ENCODE peak calls at places on chromosomes 13 and 19, in four cellular contexts. A is body of pancreas, C is heart left ventricle, N is left lung. Z is an unnamed sample. For H3K9me3, the result is how much of the 10 kb centered on the place peaks cover.

GRCh38 chr13:66425741-66426140 is 804.4 kb downstream of the PCDH9 start:
- DNase-seq in C (no peak), A (no peak), N (no peak), Z (no peak)

GRCh38 chr13:91185294-91185863 is 162.1 kb upstream of the MIR17HG start:
- DNase-seq in N (no peak), A (no peak), C (no peak), Z (no peak)

GRCh38 chr19:16541526-16542044 is 652 bp downstream of the CHERP start:
- DNase-seq in C (no peak), A (no peak), N (no peak), Z (no peak)

GRCh38 chr19:54209058-54209747 is 8.5 kb downstream of the RPS9 start:
- DNase-seq in C (no peak), N (no peak), A (peak), Z (no peak)

GRCh38 chr13:28493740-28494536 is 990 bp downstream of the FLT1 start:
- DNase-seq in A (no peak), N (no peak), C (peak), Z (peak)

GRCh38 chr13:111911754-111912452 is 155.0 kb upstream of the SOX1 start:
- DNase-seq in A (no peak), N (peak), C (no peak), Z (no peak)

GRCh38 chr13:73720216-73720840 is 413.9 kb downstream of the KLF12 start:
- DNase-seq in A (no peak), C (no peak), N (no peak), Z (no peak)

GRCh38 chr13:78602561-78603239 is 652 bp downstream of the POU4F1 start:
- DNase-seq in C (no peak), A (no peak), N (no peak), Z (no peak)

GRCh38 chr13:36345438-36346221 is 564 bp downstream of the SPART start:
- DNase-seq in N (peak), A (peak), C (peak), Z (peak)

GRCh38 chr19:29482855-29483640 is 42.7 kb upstream of the VSTM2B start:
- DNase-seq in A (no peak), N (no peak), C (no peak), Z (no peak)

GRCh38 chr13:25249001-25249543 is 38.2 kb downstream of the MTMR6 start:
- DNase-seq in A (no peak), C (no peak), N (no peak), Z (no peak)

GRCh38 chr19:47253467-47253881 is 2.9 kb upstream of the CCDC9 start:
- DNase-seq in C (no peak), A (no peak), N (no peak), Z (no peak)

GRCh38 chr19:1450735-1451669 is 1.1 kb downstream of the APC2 start:
- DNase-seq in N (no peak), C (no peak), A (no peak), Z (no peak)

GRCh38 chr13:102606537-102607309 is 9.9 kb downstream of the TPP2 start:
- DNase-seq in C (no peak), A (no peak), N (no peak), Z (no peak)

GRCh38 chr13:113647351-113648217 is 10.4 kb downstream of the ATP4B start:
- DNase-seq in A (peak), C (peak), N (peak), Z (peak)

GRCh38 chr19:56538254-56538760 is 441 bp upstream of the ZFP28 start:
- DNase-seq in N (peak), A (peak), C (peak), Z (peak)

GRCh38 chr13:26867451-26868067 is 107.0 kb upstream of the GPR12 start:
- DNase-seq in C (no peak), N (no peak), A (peak), Z (no peak)

GRCh38 chr13:112777637-112778406 is 88.0 kb downstream of the ATP11A start:
- DNase-seq in N (peak), A (no peak), C (no peak), Z (no peak)

GRCh38 chr19:30649934-30650614 is 277.9 kb downstream of the ZNF536 start:
- DNase-seq in N (no peak), A (peak), C (no peak), Z (no peak)

GRCh38 chr19:49713236-49713845 is 22.4 kb downstream of the CPT1C start:
- DNase-seq in A (no peak), C (no peak), N (no peak), Z (no peak)

DNA sequence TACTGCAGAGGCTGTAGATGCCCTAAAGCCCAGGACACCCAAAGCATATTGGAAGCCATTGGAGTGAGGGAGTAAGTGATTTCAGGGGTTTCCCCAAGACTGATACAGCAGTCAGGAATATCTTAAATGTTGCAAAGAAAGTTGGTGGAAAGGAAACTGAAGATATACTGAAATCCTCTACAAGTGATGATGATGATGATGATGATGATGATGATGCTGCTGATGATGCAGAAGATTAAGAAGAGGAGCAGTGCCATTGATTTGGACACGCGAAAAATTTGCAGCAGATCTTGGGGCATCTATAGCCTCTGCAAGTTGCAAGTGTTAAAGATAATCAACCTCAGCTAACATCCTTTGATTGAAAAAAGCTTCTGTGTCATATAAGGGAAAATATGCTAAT is 23.8 kb downstream of the ZNF44 start:
- DNase-seq in N (no peak), C (no peak), A (no peak), Z (no peak)
- H3K9me3 ChIP-seq in N (half or more), C (under half), A (under half), Z (under half)

GRCh38 chr19:40960062-40960685 is 30.9 kb upstream of the CYP2B6 start:
- DNase-seq in A (no peak), N (no peak), C (no peak), Z (no peak)
- H3K4me3 ChIP-seq in A (no peak), N (no peak), C (no peak), Z (no peak)

GRCh38 chr19:37572203-37572602 is 22.4 kb downstream of the ZNF571 start:
- DNase-seq in C (no peak), N (no peak), A (no peak), Z (no peak)
- H3K9me3 ChIP-seq in C (half or more), N (under half), A (half or more), Z (under half)

DNA sequence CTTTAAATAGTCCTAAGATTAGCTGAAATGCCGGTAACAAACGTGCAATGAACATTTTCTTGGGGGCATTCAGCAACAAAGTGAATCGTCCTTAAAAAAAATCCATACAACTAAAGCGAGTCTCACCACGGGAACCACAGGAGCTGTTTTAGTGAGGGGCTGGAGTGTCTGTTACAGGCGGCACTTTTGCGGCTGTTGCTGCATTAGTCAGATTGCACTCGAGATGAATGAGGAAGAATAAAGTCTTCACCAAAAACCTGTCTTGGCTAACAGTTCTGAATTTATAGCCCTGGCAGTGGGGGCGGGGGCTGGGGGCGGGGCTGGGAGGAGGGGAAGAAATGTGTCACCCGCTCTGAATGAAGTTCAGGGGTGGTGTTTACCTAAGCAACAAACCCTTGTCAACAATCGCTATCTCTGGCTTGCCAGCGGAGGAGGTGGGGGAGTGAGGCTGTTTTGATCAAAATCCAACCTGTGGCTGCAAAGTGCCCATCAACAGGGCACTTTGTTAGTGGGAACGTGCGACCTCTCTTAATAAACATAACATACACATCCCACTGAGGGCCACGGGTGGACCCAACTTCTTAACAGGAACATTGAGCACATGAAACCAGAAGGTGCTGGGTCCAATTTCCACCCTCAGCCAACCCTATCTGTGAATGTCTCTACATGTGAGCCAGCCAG is 44.5 kb downstream of the RFX2 start:
- DNase-seq in A (peak), N (peak), C (no peak), Z (peak)
- H3K4me3 ChIP-seq in A (no peak), N (no peak), C (peak), Z (peak)

GRCh38 chr19:40033989-40034560 is 22.0 kb downstream of the ZNF780B start:
- DNase-seq in A (no peak), C (no peak), N (no peak), Z (no peak)
- H3K9me3 ChIP-seq in A (half or more), C (under half), N (half or more), Z (under half)

Z was measured in right cardiac atrium.